ENCODE peak calls at places on chromosomes 6 and 20, in seven cellular contexts. One of them, this sample, is unnamed.

GRCh38 chr6:81138236-81138635 is 614.2 kb downstream of the TENT5A start:
- DNase-seq in GM23248: peak
- DNase-seq in fibroblast of lung: no peak
- DNase-seq in CD4-positive, alpha-beta T cell: no peak
- DNase-seq in RPMI7951: no peak
- DNase-seq in hypothalamus: no peak
- DNase-seq in caudate nucleus: no peak
- DNase-seq in this sample: no peak

GRCh38 chr6:150312395-150312794 is 56.4 kb upstream of the IYD start:
- DNase-seq in RPMI7951: no peak
- DNase-seq in fibroblast of lung: no peak
- DNase-seq in hypothalamus: no peak
- DNase-seq in caudate nucleus: no peak
- DNase-seq in CD4-positive, alpha-beta T cell: no peak
- DNase-seq in GM23248: no peak
- DNase-seq in this sample: no peak

GRCh38 chr6:154721460-154721859 is 11.8 kb upstream of the SCAF8 start:
- DNase-seq in hypothalamus: no peak
- DNase-seq in caudate nucleus: no peak
- DNase-seq in RPMI7951: peak
- DNase-seq in CD4-positive, alpha-beta T cell: no peak
- DNase-seq in GM23248: peak
- DNase-seq in fibroblast of lung: peak
- DNase-seq in this sample: peak

GRCh38 chr6:143062551-143062950 is 1.9 kb downstream of the AIG1 start:
- DNase-seq in GM23248: no peak
- DNase-seq in CD4-positive, alpha-beta T cell: no peak
- DNase-seq in RPMI7951: no peak
- DNase-seq in fibroblast of lung: no peak
- DNase-seq in hypothalamus: no peak
- DNase-seq in caudate nucleus: no peak
- DNase-seq in this sample: no peak

GRCh38 chr6:15351631-15352030 is 105.8 kb downstream of the JARID2 start:
- DNase-seq in hypothalamus: peak
- DNase-seq in CD4-positive, alpha-beta T cell: no peak
- DNase-seq in GM23248: peak
- DNase-seq in fibroblast of lung: peak
- DNase-seq in RPMI7951: peak
- DNase-seq in caudate nucleus: peak
- DNase-seq in this sample: peak

GRCh38 chr20:39967806-39968205 is 721.2 kb downstream of the MAFB start:
- DNase-seq in CD4-positive, alpha-beta T cell: no peak
- DNase-seq in hypothalamus: no peak
- DNase-seq in caudate nucleus: no peak
- DNase-seq in RPMI7951: peak
- DNase-seq in GM23248: no peak
- DNase-seq in fibroblast of lung: no peak
- DNase-seq in this sample: no peak

GRCh38 chr6:40163924-40164323 is 229.7 kb upstream of the MOCS1 start:
- DNase-seq in caudate nucleus: no peak
- DNase-seq in fibroblast of lung: no peak
- DNase-seq in hypothalamus: no peak
- DNase-seq in RPMI7951: peak
- DNase-seq in CD4-positive, alpha-beta T cell: no peak
- DNase-seq in GM23248: no peak
- DNase-seq in this sample: no peak

GRCh38 chr6:48426636-48427035 is 315.6 kb upstream of the PTCHD4 start:
- DNase-seq in GM23248: peak
- DNase-seq in hypothalamus: no peak
- DNase-seq in CD4-positive, alpha-beta T cell: no peak
- DNase-seq in fibroblast of lung: peak
- DNase-seq in RPMI7951: peak
- DNase-seq in caudate nucleus: no peak
- DNase-seq in this sample: peak

GRCh38 chr6:166595061-166595780 is 8.7 kb upstream of the RAMACL start:
- DNase-seq in caudate nucleus: no peak
- DNase-seq in RPMI7951: peak
- DNase-seq in GM23248: peak
- DNase-seq in CD4-positive, alpha-beta T cell: no peak
- DNase-seq in fibroblast of lung: peak
- DNase-seq in hypothalamus: no peak
- DNase-seq in this sample: peak

GRCh38 chr6:12138377-12138776 is 126.3 kb downstream of the HIVEP1 start:
- DNase-seq in CD4-positive, alpha-beta T cell: peak
- DNase-seq in GM23248: no peak
- DNase-seq in caudate nucleus: no peak
- DNase-seq in RPMI7951: peak
- DNase-seq in hypothalamus: no peak
- DNase-seq in fibroblast of lung: no peak
- DNase-seq in this sample: no peak

GRCh38 chr20:17995967-17996819 is 27.4 kb downstream of the MGME1 start:
- DNase-seq in CD4-positive, alpha-beta T cell: peak
- DNase-seq in GM23248: peak
- DNase-seq in RPMI7951: peak
- DNase-seq in hypothalamus: no peak
- DNase-seq in fibroblast of lung: peak
- DNase-seq in caudate nucleus: peak
- DNase-seq in this sample: peak

GRCh38 chr20:53736757-53737403 is 143.2 kb upstream of the ZNF217 start:
- DNase-seq in RPMI7951: peak
- DNase-seq in caudate nucleus: no peak
- DNase-seq in GM23248: peak
- DNase-seq in CD4-positive, alpha-beta T cell: no peak
- DNase-seq in hypothalamus: no peak
- DNase-seq in fibroblast of lung: no peak
- DNase-seq in this sample: no peak

GRCh38 chr20:13494019-13494418 is 144.7 kb downstream of the TASP1 start:
- DNase-seq in caudate nucleus: no peak
- DNase-seq in CD4-positive, alpha-beta T cell: no peak
- DNase-seq in hypothalamus: no peak
- DNase-seq in RPMI7951: peak
- DNase-seq in GM23248: peak
- DNase-seq in fibroblast of lung: no peak
- DNase-seq in this sample: no peak

GRCh38 chr6:12386816-12387215 is 96.7 kb downstream of the EDN1 start:
- DNase-seq in RPMI7951: peak
- DNase-seq in hypothalamus: no peak
- DNase-seq in CD4-positive, alpha-beta T cell: no peak
- DNase-seq in fibroblast of lung: no peak
- DNase-seq in GM23248: peak
- DNase-seq in caudate nucleus: no peak
- DNase-seq in this sample: peak

GRCh38 chr6:2858678-2859324 is 17.1 kb upstream of the SERPINB1 start:
- DNase-seq in RPMI7951: peak
- DNase-seq in caudate nucleus: no peak
- DNase-seq in GM23248: no peak
- DNase-seq in CD4-positive, alpha-beta T cell: peak
- DNase-seq in fibroblast of lung: no peak
- DNase-seq in hypothalamus: no peak
- DNase-seq in this sample: peak

GRCh38 chr20:23234311-23235078 is 116.1 kb upstream of the NXT1 start:
- DNase-seq in fibroblast of lung: peak
- DNase-seq in caudate nucleus: no peak
- DNase-seq in RPMI7951: peak
- DNase-seq in GM23248: peak
- DNase-seq in hypothalamus: no peak
- DNase-seq in CD4-positive, alpha-beta T cell: no peak
- DNase-seq in this sample: peak